ENCODE peak calls at places on chromosomes 7 and 10, in six cellular contexts. M, W, E, N, A and T are unnamed samples.
A peak's percentile ranks its signal among the peaks of the same experiment; 100 is the strongest.

GRCh38 chr10:131804551-131805295 is 96.1 kb upstream of the PPP2R2D start:
- DNase-seq in A (no peak), W (no peak), E (no peak), M (no peak), N (no peak), T (no peak)

GRCh38 chr7:106394526-106394925 is 109.7 kb upstream of the NAMPT start:
- DNase-seq in W (no peak), M (no peak), N (no peak), E (no peak), A (no peak), T (no peak)

GRCh38 chr7:70104243-70104642 is 506.0 kb downstream of the AUTS2 start:
- DNase-seq in N (no peak), M (no peak), W (no peak), E (no peak), A (no peak), T (no peak)

GRCh38 chr7:87926581-87927461 is 7.2 kb upstream of the ADAM22 start:
- DNase-seq in E (peak; percentile 44), A (peak; percentile 30), N (no peak), M (no peak), W (peak; percentile 95), T (no peak)

GRCh38 chr7:27362026-27362425 is 119.4 kb downstream of the EVX1 start:
- DNase-seq in N (no peak), M (no peak), A (no peak), W (no peak), E (no peak), T (no peak)

GRCh38 chr7:92528188-92528957 is at the start of the genes PEX1 and RBM48:
- DNase-seq in E (peak; percentile 99), M (peak; percentile 80), N (peak; percentile 94), W (peak; percentile 96), A (peak; percentile 99), T (peak; percentile 74)

GRCh38 chr10:43136995-43137700 is 1.1 kb upstream of the CSGALNACT2 start:
- DNase-seq in N (no peak), A (no peak), M (no peak), E (no peak), W (no peak), T (no peak)

GRCh38 chr10:70518695-70519094 is 40.1 kb downstream of the PALD1 start:
- DNase-seq in A (no peak), M (no peak), W (no peak), E (no peak), N (no peak), T (no peak)

GRCh38 chr7:100247152-100247757 is 27.5 kb downstream of the PVRIG start:
- DNase-seq in W (no peak), M (no peak), A (peak; percentile 90), E (peak; percentile 74), N (peak; percentile 63), T (no peak)

GRCh38 chr10:8130973-8131911 is 76.8 kb downstream of the GATA3 start:
- DNase-seq in W (peak; percentile 54), E (no peak), M (no peak), N (no peak), A (no peak), T (peak; percentile 27)

GRCh38 chr7:117118579-117119180 is 165.4 kb downstream of the ST7 start:
- DNase-seq in W (no peak), E (peak; percentile 10), A (no peak), M (no peak), N (no peak), T (no peak)

GRCh38 chr7:117116221-117116620 is 162.9 kb downstream of the ST7 start:
- DNase-seq in W (no peak), N (no peak), M (no peak), E (no peak), A (no peak), T (no peak)

GRCh38 chr7:117117172-117117571 is 163.9 kb downstream of the ST7 start:
- DNase-seq in N (no peak), A (no peak), W (no peak), E (no peak), M (no peak), T (no peak)

GRCh38 chr7:117122536-117122935 is 169.2 kb downstream of the ST7 start:
- DNase-seq in E (no peak), N (no peak), W (no peak), M (no peak), A (no peak), T (no peak)

GRCh38 chr7:117119192-117119924 is 166.1 kb downstream of the ST7 start:
- DNase-seq in M (no peak), N (peak; percentile 63), W (peak; percentile 33), E (peak; percentile 19), A (peak; percentile 72), T (no peak)
- TF ChIP-seq TAF1 in M (no peak), N (no peak), W (no peak), E (no peak), A (no peak), T (no peak)

GRCh38 chr7:159015081-159015893 is 129.4 kb downstream of the VIPR2 start:
- DNase-seq in W (no peak), N (peak; percentile 55), M (no peak), A (no peak), E (no peak), T (no peak)
- TF ChIP-seq POLR2AphosphoS5 in W (no peak), N (no peak), M (no peak), A (no peak), E (no peak), T (no peak)

GRCh38 chr10:110567201-110568054 is at the start of gene SMC3:
- DNase-seq in A (peak; percentile 94), W (peak; percentile 85), E (peak; percentile 87), N (peak; percentile 73), M (peak; percentile 56), T (peak; percentile 58)
- TF ChIP-seq POLR2A in A (peak; percentile 79), W (peak; percentile 88), E (peak; percentile 87), N (peak; percentile 81), M (peak; percentile 83), T (peak; percentile 84)

DNA sequence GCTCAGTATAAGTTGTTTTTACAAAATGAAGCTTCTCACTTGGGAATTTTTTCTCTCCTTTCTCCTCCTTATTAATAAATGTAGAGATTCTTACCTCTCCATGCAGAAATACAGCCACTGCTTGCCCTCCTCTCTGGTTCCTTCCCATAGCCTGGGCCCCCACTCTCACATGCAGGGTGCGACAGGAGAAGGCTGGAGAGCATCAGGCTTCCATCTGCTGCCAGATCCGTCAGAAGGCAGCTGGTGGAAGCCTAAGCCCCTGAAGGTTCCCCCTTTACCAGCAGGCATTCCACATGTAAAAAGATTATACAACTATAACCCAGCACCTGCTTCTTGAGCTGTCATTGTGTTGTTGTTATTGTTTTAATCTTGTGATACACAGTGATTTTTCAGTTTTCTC is 314.1 kb downstream of the LHFPL3 start:
- DNase-seq in N (no peak), W (no peak), M (no peak), E (no peak), A (no peak), T (no peak)
- TF ChIP-seq TAF1 in N (no peak), W (no peak), M (no peak), E (no peak), A (no peak), T (no peak)

GRCh38 chr10:101094113-101094512 is 32.3 kb downstream of the KAZALD1 start:
- DNase-seq in W (no peak), M (no peak), N (no peak), E (no peak), A (no peak), T (no peak)

GRCh38 chr10:101096378-101096777 is 34.6 kb downstream of the KAZALD1 start:
- DNase-seq in E (no peak), W (no peak), A (no peak), M (no peak), N (no peak), T (no peak)

GRCh38 chr10:101092742-101093386 is 31.1 kb downstream of the KAZALD1 start:
- DNase-seq in M (no peak), N (no peak), A (peak; percentile 53), E (no peak), W (no peak), T (no peak)

GRCh38 chr10:101097881-101098280 is 33.2 kb upstream of the TLX1 start:
- DNase-seq in M (no peak), W (no peak), A (no peak), N (no peak), E (no peak), T (no peak)

DNA sequence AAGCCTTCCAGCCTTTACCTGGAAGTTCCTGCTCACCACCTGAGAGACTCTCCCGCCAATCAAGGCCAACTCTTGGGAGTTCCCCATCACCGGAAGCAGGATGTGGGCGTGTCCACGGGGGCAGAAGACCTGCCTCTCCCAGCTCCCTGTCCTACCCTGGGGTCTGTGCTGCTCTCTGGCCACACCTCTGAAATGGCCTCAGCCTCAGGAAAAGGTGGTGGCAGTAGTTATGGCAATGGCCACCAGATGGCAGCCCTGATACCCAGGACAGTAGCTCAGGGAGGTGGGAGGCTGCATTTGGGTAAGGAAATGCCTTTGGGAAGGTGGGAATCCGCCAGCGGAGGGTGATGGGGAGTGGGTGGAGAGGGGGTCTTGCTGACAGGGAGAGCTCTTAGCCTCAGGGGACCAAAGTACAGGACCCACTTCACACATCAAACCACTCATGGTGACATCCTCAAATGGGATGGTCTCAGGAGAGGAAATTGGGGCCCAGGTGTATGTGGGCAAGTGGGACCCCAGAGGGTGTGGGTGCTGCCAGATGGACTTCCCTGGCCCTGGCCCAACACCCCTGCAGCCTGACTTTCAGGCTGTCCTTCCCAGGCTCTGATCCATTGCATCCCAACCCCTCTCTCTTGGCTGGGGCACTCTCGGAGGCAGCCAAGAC is 33.9 kb downstream of the KAZALD1 start:
- DNase-seq in E (peak; percentile 96), W (peak; percentile 52), A (peak; percentile 66), M (peak; percentile 77), N (peak; percentile 84), T (peak; percentile 71)
- TF ChIP-seq POLR2AphosphoS5 in E (no peak), W (no peak), A (no peak), M (no peak), N (no peak), T (no peak)

GRCh38 chr7:101507791-101508252 is 121.3 kb downstream of the MYL10 start:
- DNase-seq in W (no peak), M (no peak), E (no peak), A (peak; percentile 78), N (peak; percentile 74), T (no peak)
- TF ChIP-seq POLR2A in W (no peak), M (no peak), E (no peak), A (no peak), N (no peak), T (no peak)